ENCODE peak calls at places on chromosomes 6 and 20, in ten cellular contexts. T is right atrium auricular region; F is ovary; N is upper lobe of right lung; G is pancreas; I is CD8-positive, alpha-beta T cell; Y is psoas muscle; A is mammary epithelial cell; X is fibroblast of mammary gland; M is H1. K is an unnamed sample.

GRCh38 chr6:130282234-130282995 is 59.7 kb upstream of the SAMD3 start:
- DNase-seq in T (no peak), F (no peak), N (no peak), G (no peak), I (no peak), Y (no peak), A (peak), X (peak), M (no peak), K (peak)

GRCh38 chr20:13009682-13010406 is 1.1 kb downstream of the SPTLC3 start:
- DNase-seq in T (peak), F (peak), N (no peak), G (no peak), I (no peak), Y (no peak), A (peak), X (peak), M (no peak), K (peak)

GRCh38 chr20:7596541-7596940 is 343.7 kb downstream of the HAO1 start:
- DNase-seq in T (no peak), F (no peak), N (no peak), G (no peak), I (no peak), Y (no peak), A (no peak), X (no peak), M (no peak), K (no peak)

GRCh38 chr6:151178373-151178772 is 61.4 kb upstream of the AKAP12 start:
- DNase-seq in T (no peak), F (no peak), N (no peak), G (no peak), I (no peak), Y (no peak), A (no peak), X (no peak), M (no peak), K (no peak)

GRCh38 chr20:22374678-22375590 is 209.4 kb downstream of the FOXA2 start:
- DNase-seq in T (no peak), F (no peak), N (no peak), G (no peak), I (no peak), Y (no peak), A (peak), X (peak), M (no peak), K (peak)

GRCh38 chr6:84645563-84646266 is 118.7 kb downstream of the TBX18 start:
- DNase-seq in T (no peak), F (no peak), N (no peak), G (no peak), I (no peak), Y (no peak), A (peak), X (peak), M (no peak), K (peak)

GRCh38 chr6:34546551-34547321 is 9.4 kb downstream of the SPDEF start:
- DNase-seq in T (peak), F (peak), N (peak), G (peak), I (no peak), Y (peak), A (no peak), X (no peak), M (no peak), K (no peak)

GRCh38 chr20:25065044-25065624 is 7.2 kb upstream of the ACSS1 start:
- DNase-seq in T (no peak), F (peak), N (peak), G (no peak), I (no peak), Y (no peak), A (no peak), X (no peak), M (no peak), K (no peak)

GRCh38 chr20:62008643-62009183 is 57.0 kb downstream of the TAF4 start:
- DNase-seq in T (no peak), F (no peak), N (no peak), G (peak), I (no peak), Y (no peak), A (no peak), X (no peak), M (no peak), K (no peak)

GRCh38 chr6:52384145-52384766 is 22.3 kb downstream of the PAQR8 start:
- DNase-seq in T (no peak), F (no peak), N (no peak), G (no peak), I (no peak), Y (no peak), A (no peak), X (no peak), M (no peak), K (no peak)

GRCh38 chr6:4319992-4320683 is 184.8 kb upstream of the ECI2 start:
- DNase-seq in T (no peak), F (no peak), N (no peak), G (no peak), I (no peak), Y (no peak), A (peak), X (peak), M (no peak), K (peak)

GRCh38 chr6:15288856-15289255 is 43.0 kb downstream of the JARID2 start:
- DNase-seq in T (no peak), F (no peak), N (no peak), G (no peak), I (no peak), Y (no peak), A (no peak), X (no peak), M (no peak), K (no peak)

GRCh38 chr20:32973077-32973717 is 31.0 kb downstream of the SUN5 start:
- DNase-seq in T (no peak), F (no peak), N (no peak), G (no peak), I (no peak), Y (no peak), A (no peak), X (no peak), M (no peak), K (no peak)

GRCh38 chr20:48191200-48191599 is 405.9 kb upstream of the SULF2 start:
- DNase-seq in T (no peak), F (peak), N (no peak), G (no peak), I (no peak), Y (no peak), A (no peak), X (peak), M (no peak), K (no peak)

GRCh38 chr20:32157611-32158010 is 48.1 kb downstream of the TM9SF4 start:
- DNase-seq in T (no peak), F (peak), N (peak), G (no peak), I (no peak), Y (no peak), A (no peak), X (no peak), M (no peak), K (no peak)

GRCh38 chr6:68834561-68834960 is 199.5 kb downstream of the ADGRB3 start:
- DNase-seq in T (no peak), F (no peak), N (no peak), G (no peak), I (no peak), Y (no peak), A (no peak), X (peak), M (no peak), K (peak)

GRCh38 chr20:4550740-4551139 is 171.0 kb upstream of the PRND start:
- DNase-seq in T (no peak), F (no peak), N (no peak), G (no peak), I (no peak), Y (no peak), A (peak), X (peak), M (no peak), K (no peak)

GRCh38 chr6:164246082-164246481 is 831.6 kb downstream of the QKI start:
- DNase-seq in T (no peak), F (no peak), N (no peak), G (no peak), I (no peak), Y (no peak), A (no peak), X (no peak), M (no peak), K (no peak)

GRCh38 chr6:53894086-53894485 is 99.3 kb downstream of the LRRC1 start:
- DNase-seq in T (no peak), F (no peak), N (no peak), G (no peak), I (no peak), Y (no peak), A (peak), X (peak), M (no peak), K (peak)

GRCh38 chr20:433300-433975 is 25.3 kb downstream of the RBCK1 start:
- DNase-seq in T (no peak), F (no peak), N (no peak), G (no peak), I (no peak), Y (no peak), A (peak), X (peak), M (no peak), K (peak)

GRCh38 chr6:11722224-11722623 is 56.4 kb downstream of the ADTRP start:
- DNase-seq in T (no peak), F (no peak), N (no peak), G (no peak), I (no peak), Y (no peak), A (no peak), X (no peak), M (no peak), K (no peak)

GRCh38 chr6:159729598-159729997 is 2.3 kb downstream of the WTAP start:
- DNase-seq in T (no peak), F (no peak), N (no peak), G (no peak), I (no peak), Y (no peak), A (peak), X (peak), M (no peak), K (peak)

GRCh38 chr6:44631968-44632367 is 244.5 kb downstream of the CDC5L start:
- DNase-seq in T (no peak), F (no peak), N (no peak), G (no peak), I (no peak), Y (no peak), A (no peak), X (no peak), M (no peak), K (peak)

GRCh38 chr6:149346075-149346474 is 28.6 kb downstream of the TAB2 start:
- DNase-seq in T (no peak), F (no peak), N (no peak), G (no peak), I (no peak), Y (no peak), A (no peak), X (no peak), M (no peak), K (no peak)

GRCh38 chr6:149347067-149347466 is 29.6 kb downstream of the TAB2 start:
- DNase-seq in T (no peak), F (no peak), N (no peak), G (no peak), I (no peak), Y (no peak), A (no peak), X (no peak), M (no peak), K (no peak)

GRCh38 chr6:149337330-149337729 is 19.8 kb downstream of the TAB2 start:
- DNase-seq in T (no peak), F (no peak), N (no peak), G (no peak), I (no peak), Y (no peak), A (no peak), X (no peak), M (no peak), K (peak)

GRCh38 chr6:149340200-149340599 is 22.7 kb downstream of the TAB2 start:
- DNase-seq in T (no peak), F (no peak), N (no peak), G (no peak), I (no peak), Y (no peak), A (no peak), X (no peak), M (no peak), K (no peak)

DNA sequence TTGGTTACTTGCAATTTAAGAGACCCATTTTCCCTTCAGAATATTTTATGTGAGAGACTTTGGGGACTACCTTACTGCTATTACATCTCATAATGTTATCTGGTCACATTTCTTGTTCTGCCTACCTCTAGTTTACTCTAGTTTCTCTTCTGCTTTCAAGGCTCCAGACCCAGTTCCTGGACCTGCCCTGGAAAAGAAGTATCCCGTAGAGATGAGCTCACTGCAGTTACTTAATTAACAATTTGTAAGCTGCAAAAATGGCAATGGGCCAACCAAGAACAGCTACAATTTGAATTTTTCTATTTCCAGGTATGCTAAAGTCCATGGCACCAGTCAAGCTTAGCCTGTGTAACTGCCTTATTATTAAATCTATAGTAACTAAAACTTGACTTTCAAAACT is 25.0 kb downstream of the TAB2 start:
- DNase-seq in T (no peak), F (no peak), N (no peak), G (no peak), I (no peak), Y (no peak), A (no peak), X (no peak), M (no peak), K (no peak)
- TF ChIP-seq CTCF in T (no peak), F (no peak), N (no peak), G (no peak), I (no peak), Y (no peak), A (no peak), X (no peak), M (no peak), K (no peak)

GRCh38 chr6:46016063-46016608 is 476 bp upstream of the CLIC5 start:
- DNase-seq in T (no peak), F (no peak), N (no peak), G (no peak), I (no peak), Y (no peak), A (no peak), X (no peak), M (no peak), K (no peak)

GRCh38 chr6:46014511-46015118 is 1.0 kb downstream of the CLIC5 start:
- DNase-seq in T (no peak), F (no peak), N (no peak), G (no peak), I (no peak), Y (peak), A (no peak), X (no peak), M (no peak), K (no peak)

GRCh38 chr6:46015119-46015968 is at the start of gene CLIC5:
- DNase-seq in T (no peak), F (peak), N (peak), G (peak), I (no peak), Y (peak), A (no peak), X (no peak), M (no peak), K (no peak)

GRCh38 chr6:46013639-46014038 is 2.0 kb downstream of the CLIC5 start:
- DNase-seq in T (no peak), F (no peak), N (no peak), G (no peak), I (no peak), Y (no peak), A (no peak), X (no peak), M (no peak), K (no peak)

GRCh38 chr6:46014054-46014453 is 1.6 kb downstream of the CLIC5 start:
- DNase-seq in T (no peak), F (no peak), N (no peak), G (no peak), I (no peak), Y (no peak), A (no peak), X (no peak), M (no peak), K (no peak)
- H3K4me3 ChIP-seq in T (peak), F (no peak), N (peak), G (no peak), I (peak), Y (peak), A (no peak), X (no peak), M (peak), K (no peak)

GRCh38 chr6:23637296-23637695 is 488.7 kb upstream of the NRSN1 start:
- DNase-seq in T (no peak), F (no peak), N (no peak), G (no peak), I (no peak), Y (no peak), A (no peak), X (peak), M (no peak), K (peak)
- TF ChIP-seq CTCF in T (no peak), F (no peak), N (no peak), G (no peak), I (no peak), Y (no peak), A (no peak), X (no peak), M (peak), K (peak)

DNA sequence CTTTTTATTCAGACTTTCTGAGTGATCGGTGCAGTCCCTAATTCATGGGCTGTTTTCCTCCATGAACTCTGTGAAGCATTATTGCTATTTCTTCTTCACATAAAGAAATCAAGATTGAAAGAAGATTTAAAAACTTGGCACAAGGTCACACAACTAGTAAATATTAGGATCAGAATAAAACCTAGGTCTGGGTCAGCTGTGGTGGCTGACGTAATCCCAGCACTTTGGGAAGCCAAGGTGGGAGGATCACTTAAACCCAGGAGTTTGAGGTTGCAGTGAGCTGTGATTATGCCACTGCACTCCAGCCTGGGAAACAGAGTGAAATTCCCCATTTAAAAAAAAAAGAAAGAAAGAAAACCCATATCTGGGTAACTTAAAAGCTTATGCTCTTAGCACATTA is 1.4 kb downstream of the ZSCAN9 start:
- DNase-seq in T (no peak), F (no peak), N (no peak), G (no peak), I (no peak), Y (no peak), A (no peak), X (no peak), M (no peak), K (no peak)
- H3K4me3 ChIP-seq in T (no peak), F (no peak), N (no peak), G (no peak), I (no peak), Y (peak), A (no peak), X (no peak), M (no peak), K (no peak)

DNA sequence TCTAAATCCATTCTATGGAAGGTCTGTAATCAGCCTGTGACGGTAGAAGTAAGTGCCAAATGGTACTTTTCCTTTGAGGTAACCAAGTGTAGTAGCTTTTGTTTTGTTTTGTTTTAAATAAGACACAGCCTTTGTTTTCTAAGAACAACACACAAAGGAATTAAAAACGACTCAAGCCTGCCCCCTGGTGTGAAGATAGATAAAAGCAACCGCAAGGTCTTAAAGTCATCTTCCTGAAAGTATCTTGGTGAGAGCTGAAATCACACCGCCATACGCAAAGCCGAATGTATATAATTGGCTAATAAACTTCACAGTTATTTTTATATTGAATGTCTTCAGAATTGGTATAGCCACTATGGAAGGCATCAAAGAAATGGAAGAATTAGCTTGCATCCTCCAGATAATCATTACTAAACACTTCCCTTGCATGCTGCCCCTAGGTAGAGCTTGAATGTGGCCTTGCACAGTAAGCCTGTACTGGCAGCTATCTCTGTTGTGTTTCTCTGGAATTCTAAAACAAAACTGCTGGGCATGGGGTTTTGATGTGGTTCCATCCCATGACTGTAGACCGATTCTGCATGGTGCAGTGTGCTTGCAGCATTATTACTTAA is 95.6 kb downstream of the LAMP5 start:
- DNase-seq in T (peak), F (no peak), N (no peak), G (no peak), I (peak), Y (no peak), A (peak), X (peak), M (peak), K (peak)
- TF ChIP-seq CTCF in T (peak), F (peak), N (peak), G (peak), I (peak), Y (peak), A (peak), X (peak), M (peak), K (peak)

DNA sequence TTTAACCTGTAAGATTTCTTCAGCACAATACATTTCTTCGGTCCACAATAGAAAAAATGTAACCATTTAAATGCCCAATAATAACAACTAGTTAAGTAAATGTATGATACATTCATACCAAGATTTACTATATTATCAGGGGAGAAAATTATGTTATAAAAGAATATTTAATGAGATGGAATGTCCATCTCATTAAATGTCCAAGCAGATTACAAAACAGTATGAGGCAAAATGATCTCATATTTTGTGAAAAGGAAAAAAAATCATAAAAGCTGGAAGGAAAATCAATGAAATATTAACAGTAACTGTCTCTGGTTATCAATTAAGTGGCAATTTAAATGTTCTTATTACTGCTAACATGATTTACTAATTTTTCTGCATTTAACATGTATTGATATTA is 10.1 kb upstream of the HEY2 start:
- DNase-seq in T (no peak), F (no peak), N (no peak), G (no peak), I (no peak), Y (no peak), A (no peak), X (no peak), M (no peak), K (no peak)
- H3K4me3 ChIP-seq in T (no peak), F (no peak), N (no peak), G (no peak), I (no peak), Y (no peak), A (no peak), X (no peak), M (no peak), K (no peak)

GRCh38 chr20:63232235-63233060 is 3.3 kb upstream of the BIRC7 start:
- DNase-seq in T (no peak), F (no peak), N (no peak), G (peak), I (no peak), Y (no peak), A (no peak), X (peak), M (no peak), K (peak)

GRCh38 chr20:63233061-63233344 is 2.7 kb upstream of the BIRC7 start:
- DNase-seq in T (no peak), F (no peak), N (no peak), G (no peak), I (no peak), Y (no peak), A (no peak), X (no peak), M (no peak), K (no peak)

GRCh38 chr20:63233924-63234323 is 1.8 kb upstream of the BIRC7 start:
- DNase-seq in T (no peak), F (no peak), N (no peak), G (no peak), I (no peak), Y (no peak), A (no peak), X (no peak), M (no peak), K (no peak)

GRCh38 chr20:63228786-63229185 is 6.9 kb upstream of the BIRC7 start:
- DNase-seq in T (no peak), F (no peak), N (no peak), G (peak), I (no peak), Y (no peak), A (no peak), X (no peak), M (no peak), K (no peak)

GRCh38 chr20:63230800-63231268 is 4.9 kb upstream of the BIRC7 start:
- DNase-seq in T (peak), F (peak), N (no peak), G (peak), I (no peak), Y (peak), A (peak), X (peak), M (no peak), K (peak)
- TF ChIP-seq CTCF in T (peak), F (no peak), N (peak), G (no peak), I (no peak), Y (peak), A (no peak), X (peak), M (peak), K (peak)

DNA sequence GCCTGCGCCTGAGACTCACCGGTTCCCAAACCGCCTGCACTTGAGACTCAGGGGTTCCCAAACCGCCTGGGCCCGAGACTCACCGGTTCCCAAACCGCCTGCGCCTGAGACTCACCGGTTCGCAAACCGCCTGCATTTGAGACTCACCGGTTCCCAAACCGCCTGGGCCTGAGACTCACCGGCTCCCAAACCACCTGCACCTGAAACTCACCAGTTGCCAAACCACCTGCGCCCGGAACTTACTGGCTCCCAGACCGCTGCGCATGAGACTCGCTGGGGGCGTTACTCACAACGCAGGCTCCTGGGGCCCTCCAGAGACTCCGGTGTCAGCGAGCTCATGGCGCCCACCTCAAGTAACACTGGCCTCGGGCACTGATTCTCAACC is 90.2 kb downstream of the DACT2 start:
- DNase-seq in T (no peak), F (no peak), N (no peak), G (no peak), I (no peak), Y (no peak), A (no peak), X (no peak), M (no peak), K (no peak)
- H3K4me3 ChIP-seq in T (no peak), F (no peak), N (no peak), G (no peak), I (no peak), Y (no peak), A (no peak), X (no peak), M (no peak), K (no peak)